ENCODE peak calls at places on chromosomes 3 and 15, in eight cellular contexts. One of them, this sample, is unnamed.
A peak's percentile ranks its signal among the peaks of the same experiment; 100 is the strongest.

GRCh38 chr3:24475945-24476344 is 18.7 kb downstream of the THRB start:
- DNase-seq in GM23248: peak; percentile 63
- DNase-seq in transverse colon: no peak
- DNase-seq in pancreas: no peak
- DNase-seq in CD8-positive, alpha-beta memory T cell: no peak
- DNase-seq in tibial nerve: no peak
- DNase-seq in HAP-1: peak; percentile 43
- DNase-seq in IMR-90: no peak
- DNase-seq in this sample: no peak

GRCh38 chr15:69080203-69080957 is 65.9 kb downstream of the NOX5 start:
- DNase-seq in GM23248: peak; percentile 13
- DNase-seq in transverse colon: no peak
- DNase-seq in pancreas: no peak
- DNase-seq in CD8-positive, alpha-beta memory T cell: no peak
- DNase-seq in tibial nerve: no peak
- DNase-seq in HAP-1: no peak
- DNase-seq in IMR-90: no peak
- DNase-seq in this sample: no peak

GRCh38 chr3:69205385-69205784 is 83.0 kb upstream of the LMOD3 start:
- DNase-seq in GM23248: no peak
- DNase-seq in transverse colon: no peak
- DNase-seq in pancreas: no peak
- DNase-seq in CD8-positive, alpha-beta memory T cell: no peak
- DNase-seq in tibial nerve: no peak
- DNase-seq in HAP-1: no peak
- DNase-seq in IMR-90: no peak
- DNase-seq in this sample: no peak

GRCh38 chr15:92521624-92522008 is 127.9 kb downstream of the ST8SIA2 start:
- DNase-seq in GM23248: peak; percentile 88
- DNase-seq in transverse colon: peak; percentile 77
- DNase-seq in pancreas: peak; percentile 69
- DNase-seq in CD8-positive, alpha-beta memory T cell: peak; percentile 52
- DNase-seq in tibial nerve: peak; percentile 97
- DNase-seq in HAP-1: peak; percentile 90
- DNase-seq in IMR-90: peak; percentile 59
- DNase-seq in this sample: peak; percentile 88

GRCh38 chr3:38109580-38110313 is 27.2 kb downstream of the ACAA1 start:
- DNase-seq in GM23248: no peak
- DNase-seq in transverse colon: no peak
- DNase-seq in pancreas: no peak
- DNase-seq in CD8-positive, alpha-beta memory T cell: no peak
- DNase-seq in tibial nerve: no peak
- DNase-seq in HAP-1: no peak
- DNase-seq in IMR-90: no peak
- DNase-seq in this sample: no peak

GRCh38 chr3:22981861-22982260 is 221.3 kb upstream of the UBE2E2 start:
- DNase-seq in GM23248: no peak
- DNase-seq in transverse colon: no peak
- DNase-seq in pancreas: no peak
- DNase-seq in CD8-positive, alpha-beta memory T cell: no peak
- DNase-seq in tibial nerve: no peak
- DNase-seq in HAP-1: no peak
- DNase-seq in IMR-90: no peak
- DNase-seq in this sample: no peak

GRCh38 chr3:155664922-155665695 is 79.8 kb downstream of the PLCH1 start:
- DNase-seq in GM23248: peak; percentile 88
- DNase-seq in transverse colon: peak; percentile 52
- DNase-seq in pancreas: peak; percentile 24
- DNase-seq in CD8-positive, alpha-beta memory T cell: no peak
- DNase-seq in tibial nerve: peak; percentile 74
- DNase-seq in HAP-1: no peak
- DNase-seq in IMR-90: peak; percentile 69
- DNase-seq in this sample: peak; percentile 52

GRCh38 chr15:99423186-99424130 is 142.3 kb upstream of the MEF2A start:
- DNase-seq in GM23248: no peak
- DNase-seq in transverse colon: no peak
- DNase-seq in pancreas: no peak
- DNase-seq in CD8-positive, alpha-beta memory T cell: no peak
- DNase-seq in tibial nerve: no peak
- DNase-seq in HAP-1: no peak
- DNase-seq in IMR-90: no peak
- DNase-seq in this sample: no peak

GRCh38 chr3:21835266-21835665 is 84.3 kb upstream of the ZNF385D start:
- DNase-seq in GM23248: peak; percentile 76
- DNase-seq in transverse colon: no peak
- DNase-seq in pancreas: no peak
- DNase-seq in CD8-positive, alpha-beta memory T cell: no peak
- DNase-seq in tibial nerve: no peak
- DNase-seq in HAP-1: no peak
- DNase-seq in IMR-90: no peak
- DNase-seq in this sample: no peak

GRCh38 chr3:170563712-170564423 is 22.0 kb downstream of the SLC7A14 start:
- DNase-seq in GM23248: peak; percentile 71
- DNase-seq in transverse colon: no peak
- DNase-seq in pancreas: no peak
- DNase-seq in CD8-positive, alpha-beta memory T cell: no peak
- DNase-seq in tibial nerve: no peak
- DNase-seq in HAP-1: no peak
- DNase-seq in IMR-90: peak; percentile 82
- DNase-seq in this sample: no peak

GRCh38 chr3:192772495-192772894 is 45.2 kb upstream of the FGF12 start:
- DNase-seq in GM23248: peak; percentile 57
- DNase-seq in transverse colon: no peak
- DNase-seq in pancreas: no peak
- DNase-seq in CD8-positive, alpha-beta memory T cell: no peak
- DNase-seq in tibial nerve: no peak
- DNase-seq in HAP-1: peak; percentile 54
- DNase-seq in IMR-90: peak; percentile 18
- DNase-seq in this sample: no peak

GRCh38 chr3:23877324-23877980 is 39.3 kb downstream of the NKIRAS1 start:
- DNase-seq in GM23248: peak; percentile 96
- DNase-seq in transverse colon: no peak
- DNase-seq in pancreas: no peak
- DNase-seq in CD8-positive, alpha-beta memory T cell: no peak
- DNase-seq in tibial nerve: no peak
- DNase-seq in HAP-1: no peak
- DNase-seq in IMR-90: peak; percentile 81
- DNase-seq in this sample: peak; percentile 19

GRCh38 chr3:24202071-24202470 is 257.0 kb downstream of the NR1D2 start:
- DNase-seq in GM23248: peak; percentile 45
- DNase-seq in transverse colon: no peak
- DNase-seq in pancreas: no peak
- DNase-seq in CD8-positive, alpha-beta memory T cell: no peak
- DNase-seq in tibial nerve: no peak
- DNase-seq in HAP-1: no peak
- DNase-seq in IMR-90: no peak
- DNase-seq in this sample: no peak

GRCh38 chr15:25397110-25397509 is 41.7 kb downstream of the UBE3A start:
- DNase-seq in GM23248: peak; percentile 28
- DNase-seq in transverse colon: no peak
- DNase-seq in pancreas: no peak
- DNase-seq in CD8-positive, alpha-beta memory T cell: no peak
- DNase-seq in tibial nerve: no peak
- DNase-seq in HAP-1: no peak
- DNase-seq in IMR-90: no peak
- DNase-seq in this sample: no peak

GRCh38 chr15:101439285-101439919 is 50.1 kb downstream of the PCSK6 start:
- DNase-seq in GM23248: no peak
- DNase-seq in transverse colon: no peak
- DNase-seq in pancreas: no peak
- DNase-seq in CD8-positive, alpha-beta memory T cell: no peak
- DNase-seq in tibial nerve: peak; percentile 33
- DNase-seq in HAP-1: no peak
- DNase-seq in IMR-90: no peak
- DNase-seq in this sample: no peak

GRCh38 chr3:72054976-72055375 is 270.0 kb upstream of the PROK2 start:
- DNase-seq in GM23248: peak; percentile 48
- DNase-seq in transverse colon: no peak
- DNase-seq in pancreas: no peak
- DNase-seq in CD8-positive, alpha-beta memory T cell: no peak
- DNase-seq in tibial nerve: no peak
- DNase-seq in HAP-1: no peak
- DNase-seq in IMR-90: no peak
- DNase-seq in this sample: no peak

GRCh38 chr3:184399410-184399809 is 19.6 kb downstream of the CHRD start:
- DNase-seq in GM23248: peak; percentile 96
- DNase-seq in transverse colon: no peak
- DNase-seq in pancreas: no peak
- DNase-seq in CD8-positive, alpha-beta memory T cell: no peak
- DNase-seq in tibial nerve: peak; percentile 52
- DNase-seq in HAP-1: no peak
- DNase-seq in IMR-90: peak; percentile 96
- DNase-seq in this sample: no peak

GRCh38 chr3:138066972-138067371 is 48.4 kb downstream of the DZIP1L start:
- DNase-seq in GM23248: no peak
- DNase-seq in transverse colon: no peak
- DNase-seq in pancreas: no peak
- DNase-seq in CD8-positive, alpha-beta memory T cell: no peak
- DNase-seq in tibial nerve: no peak
- DNase-seq in HAP-1: no peak
- DNase-seq in IMR-90: peak; percentile 66
- DNase-seq in this sample: no peak

GRCh38 chr3:88057650-88058321 is 1.0 kb downstream of the CGGBP1 start:
- DNase-seq in GM23248: peak; percentile 62
- DNase-seq in transverse colon: no peak
- DNase-seq in pancreas: no peak
- DNase-seq in CD8-positive, alpha-beta memory T cell: no peak
- DNase-seq in tibial nerve: peak; percentile 8
- DNase-seq in HAP-1: no peak
- DNase-seq in IMR-90: peak; percentile 20
- DNase-seq in this sample: no peak

GRCh38 chr3:42366550-42366949 is 43.9 kb downstream of the LYZL4 start:
- DNase-seq in GM23248: no peak
- DNase-seq in transverse colon: no peak
- DNase-seq in pancreas: no peak
- DNase-seq in CD8-positive, alpha-beta memory T cell: no peak
- DNase-seq in tibial nerve: no peak
- DNase-seq in HAP-1: no peak
- DNase-seq in IMR-90: no peak
- DNase-seq in this sample: no peak

GRCh38 chr3:141399979-141400971 is 32.0 kb downstream of the ZBTB38 start:
- DNase-seq in GM23248: peak; percentile 57
- DNase-seq in transverse colon: peak; percentile 37
- DNase-seq in pancreas: peak; percentile 57
- DNase-seq in CD8-positive, alpha-beta memory T cell: no peak
- DNase-seq in tibial nerve: no peak
- DNase-seq in HAP-1: no peak
- DNase-seq in IMR-90: no peak
- DNase-seq in this sample: no peak

GRCh38 chr3:23202203-23202920 is 765 bp upstream of the UBE2E2 start:
- DNase-seq in GM23248: peak; percentile 62
- DNase-seq in transverse colon: no peak
- DNase-seq in pancreas: no peak
- DNase-seq in CD8-positive, alpha-beta memory T cell: no peak
- DNase-seq in tibial nerve: peak; percentile 48
- DNase-seq in HAP-1: no peak
- DNase-seq in IMR-90: peak; percentile 5
- DNase-seq in this sample: no peak

GRCh38 chr3:128278761-128279593 is 125.7 kb downstream of the EEFSEC start:
- DNase-seq in GM23248: peak; percentile 84
- DNase-seq in transverse colon: peak; percentile 25
- DNase-seq in pancreas: peak; percentile 32
- DNase-seq in CD8-positive, alpha-beta memory T cell: no peak
- DNase-seq in tibial nerve: peak; percentile 39
- DNase-seq in HAP-1: no peak
- DNase-seq in IMR-90: peak; percentile 82
- DNase-seq in this sample: peak; percentile 79

GRCh38 chr15:81288616-81289015 is 35.3 kb downstream of the STARD5 start:
- DNase-seq in GM23248: no peak
- DNase-seq in transverse colon: no peak
- DNase-seq in pancreas: no peak
- DNase-seq in CD8-positive, alpha-beta memory T cell: no peak
- DNase-seq in tibial nerve: no peak
- DNase-seq in HAP-1: no peak
- DNase-seq in IMR-90: no peak
- DNase-seq in this sample: no peak
- H3K4me1 ChIP-seq in GM23248: no peaks in the 10 kb centered on the region
- H3K4me1 ChIP-seq in transverse colon: peaks cover 4% of the 10 kb centered on the region
- H3K4me1 ChIP-seq in pancreas: no peaks in the 10 kb centered on the region
- H3K4me1 ChIP-seq in CD8-positive, alpha-beta memory T cell: peaks cover 95% of the 10 kb centered on the region
- H3K4me1 ChIP-seq in tibial nerve: no peaks in the 10 kb centered on the region
- H3K4me1 ChIP-seq in HAP-1: no peaks in the 10 kb centered on the region
- H3K4me1 ChIP-seq in IMR-90: no peaks in the 10 kb centered on the region
- H3K4me1 ChIP-seq in this sample: no peaks in the 10 kb centered on the region

GRCh38 chr3:56421205-56421604 is 47.1 kb downstream of the ERC2 start:
- DNase-seq in GM23248: no peak
- DNase-seq in transverse colon: no peak
- DNase-seq in pancreas: no peak
- DNase-seq in CD8-positive, alpha-beta memory T cell: no peak
- DNase-seq in tibial nerve: no peak
- DNase-seq in HAP-1: no peak
- DNase-seq in IMR-90: no peak
- DNase-seq in this sample: no peak

GRCh38 chr3:56424357-56424756 is 43.9 kb downstream of the ERC2 start:
- DNase-seq in GM23248: no peak
- DNase-seq in transverse colon: no peak
- DNase-seq in pancreas: no peak
- DNase-seq in CD8-positive, alpha-beta memory T cell: no peak
- DNase-seq in tibial nerve: no peak
- DNase-seq in HAP-1: no peak
- DNase-seq in IMR-90: no peak
- DNase-seq in this sample: no peak

GRCh38 chr3:56424885-56425284 is 43.4 kb downstream of the ERC2 start:
- DNase-seq in GM23248: no peak
- DNase-seq in transverse colon: no peak
- DNase-seq in pancreas: no peak
- DNase-seq in CD8-positive, alpha-beta memory T cell: no peak
- DNase-seq in tibial nerve: no peak
- DNase-seq in HAP-1: no peak
- DNase-seq in IMR-90: no peak
- DNase-seq in this sample: no peak

GRCh38 chr3:56423537-56424209 is 44.6 kb downstream of the ERC2 start:
- DNase-seq in GM23248: no peak
- DNase-seq in transverse colon: no peak
- DNase-seq in pancreas: no peak
- DNase-seq in CD8-positive, alpha-beta memory T cell: no peak
- DNase-seq in tibial nerve: no peak
- DNase-seq in HAP-1: no peak
- DNase-seq in IMR-90: no peak
- DNase-seq in this sample: no peak

GRCh38 chr3:56422316-56422715 is 46.0 kb downstream of the ERC2 start:
- DNase-seq in GM23248: no peak
- DNase-seq in transverse colon: no peak
- DNase-seq in pancreas: no peak
- DNase-seq in CD8-positive, alpha-beta memory T cell: no peak
- DNase-seq in tibial nerve: no peak
- DNase-seq in HAP-1: no peak
- DNase-seq in IMR-90: no peak
- DNase-seq in this sample: no peak
- H3K4me1 ChIP-seq in GM23248: no peaks in the 10 kb centered on the region
- H3K4me1 ChIP-seq in transverse colon: no peaks in the 10 kb centered on the region
- H3K4me1 ChIP-seq in pancreas: no peaks in the 10 kb centered on the region
- H3K4me1 ChIP-seq in CD8-positive, alpha-beta memory T cell: no peaks in the 10 kb centered on the region
- H3K4me1 ChIP-seq in tibial nerve: no peaks in the 10 kb centered on the region
- H3K4me1 ChIP-seq in HAP-1: no peaks in the 10 kb centered on the region
- H3K4me1 ChIP-seq in IMR-90: no peaks in the 10 kb centered on the region
- H3K4me1 ChIP-seq in this sample: no peaks in the 10 kb centered on the region

GRCh38 chr3:39281533-39281932 is 1.7 kb upstream of the CX3CR1 start:
- DNase-seq in GM23248: no peak
- DNase-seq in transverse colon: no peak
- DNase-seq in pancreas: no peak
- DNase-seq in CD8-positive, alpha-beta memory T cell: no peak
- DNase-seq in tibial nerve: no peak
- DNase-seq in HAP-1: no peak
- DNase-seq in IMR-90: no peak
- DNase-seq in this sample: no peak
- H3K4me1 ChIP-seq in GM23248: no peaks in the 10 kb centered on the region
- H3K4me1 ChIP-seq in transverse colon: no peaks in the 10 kb centered on the region
- H3K4me1 ChIP-seq in pancreas: no peaks in the 10 kb centered on the region
- H3K4me1 ChIP-seq in CD8-positive, alpha-beta memory T cell: peaks cover 13% of the 10 kb centered on the region
- H3K4me1 ChIP-seq in tibial nerve: peaks cover 5% of the 10 kb centered on the region
- H3K4me1 ChIP-seq in HAP-1: no peaks in the 10 kb centered on the region
- H3K4me1 ChIP-seq in IMR-90: no peaks in the 10 kb centered on the region
- H3K4me1 ChIP-seq in this sample: no peaks in the 10 kb centered on the region

GRCh38 chr3:12957334-12957733 is 115.9 kb downstream of the IQSEC1 start:
- DNase-seq in GM23248: no peak
- DNase-seq in transverse colon: no peak
- DNase-seq in pancreas: no peak
- DNase-seq in CD8-positive, alpha-beta memory T cell: no peak
- DNase-seq in tibial nerve: no peak
- DNase-seq in HAP-1: no peak
- DNase-seq in IMR-90: no peak
- DNase-seq in this sample: no peak
- H3K4me1 ChIP-seq in GM23248: peaks cover 13% of the 10 kb centered on the region
- H3K4me1 ChIP-seq in transverse colon: peaks cover 62% of the 10 kb centered on the region
- H3K4me1 ChIP-seq in pancreas: peaks cover 21% of the 10 kb centered on the region
- H3K4me1 ChIP-seq in CD8-positive, alpha-beta memory T cell: peaks cover 69% of the 10 kb centered on the region
- H3K4me1 ChIP-seq in tibial nerve: peaks cover 62% of the 10 kb centered on the region
- H3K4me1 ChIP-seq in HAP-1: peaks cover 20% of the 10 kb centered on the region
- H3K4me1 ChIP-seq in IMR-90: peaks cover 9% of the 10 kb centered on the region
- H3K4me1 ChIP-seq in this sample: peaks cover 63% of the 10 kb centered on the region